ENCODE peak calls at places on chromosomes 13 and 19, in nine cellular contexts. T, I, A, B, V, C, E, S and U are unnamed samples.

GRCh38 chr13:43876366-43876765 is 3.2 kb downstream of the CCDC122 start:
- DNase-seq in T (no peak), I (no peak), A (no peak), B (no peak), V (no peak), C (no peak), E (no peak), S (no peak), U (no peak)

GRCh38 chr13:75446874-75447273 is 35.1 kb downstream of the TBC1D4 start:
- DNase-seq in T (no peak), I (no peak), A (no peak), B (no peak), V (no peak), C (no peak), E (no peak), S (no peak), U (no peak)

GRCh38 chr19:18419195-18419698 is at the start of gene SSBP4:
- DNase-seq in T (peak), I (peak), A (peak), B (no peak), V (peak), C (no peak), E (peak), S (peak), U (no peak)

GRCh38 chr13:96025283-96025682 is 27.9 kb downstream of the UGGT2 start:
- DNase-seq in T (no peak), I (no peak), A (no peak), B (no peak), V (no peak), C (no peak), E (no peak), S (no peak), U (no peak)

GRCh38 chr19:35034588-35035382 is 4.5 kb downstream of the SCN1B start:
- DNase-seq in T (no peak), I (no peak), A (no peak), B (no peak), V (no peak), C (no peak), E (no peak), S (no peak), U (no peak)

GRCh38 chr13:92390217-92390616 is 836.4 kb upstream of the GPC6 start:
- DNase-seq in T (no peak), I (no peak), A (no peak), B (no peak), V (no peak), C (no peak), E (no peak), S (no peak), U (no peak)

GRCh38 chr13:21528616-21529015 is 69.5 kb upstream of the ZDHHC20 start:
- DNase-seq in T (no peak), I (no peak), A (no peak), B (no peak), V (no peak), C (no peak), E (no peak), S (no peak), U (no peak)

GRCh38 chr13:28541966-28542365 is 47.0 kb upstream of the FLT1 start:
- DNase-seq in T (no peak), I (no peak), A (no peak), B (no peak), V (no peak), C (no peak), E (no peak), S (no peak), U (no peak)

GRCh38 chr19:35302446-35302845 is 10.5 kb downstream of the MAG start:
- DNase-seq in T (no peak), I (no peak), A (no peak), B (no peak), V (no peak), C (no peak), E (no peak), S (no peak), U (no peak)

GRCh38 chr13:40764587-40765403 is 6.2 kb downstream of the MRPS31 start:
- DNase-seq in T (no peak), I (no peak), A (no peak), B (no peak), V (no peak), C (no peak), E (no peak), S (peak), U (no peak)

GRCh38 chr13:101695870-101696516 is 243.5 kb downstream of the ITGBL1 start:
- DNase-seq in T (no peak), I (no peak), A (no peak), B (no peak), V (no peak), C (no peak), E (no peak), S (no peak), U (no peak)

GRCh38 chr19:18815673-18816072 is 16.1 kb upstream of the UPF1 start:
- DNase-seq in T (no peak), I (no peak), A (no peak), B (no peak), V (no peak), C (no peak), E (no peak), S (no peak), U (no peak)

GRCh38 chr19:29674374-29675119 is 9.3 kb downstream of the PLEKHF1 start:
- DNase-seq in T (no peak), I (no peak), A (peak), B (peak), V (no peak), C (no peak), E (no peak), S (no peak), U (no peak)

GRCh38 chr19:21314676-21315075 is 14.5 kb downstream of the ZNF708 start:
- DNase-seq in T (no peak), I (no peak), A (no peak), B (no peak), V (no peak), C (no peak), E (no peak), S (no peak), U (no peak)

GRCh38 chr19:12126707-12127106 is 13.4 kb downstream of the ZNF20 start:
- DNase-seq in T (peak), I (no peak), A (no peak), B (no peak), V (peak), C (no peak), E (no peak), S (peak), U (no peak)

GRCh38 chr19:46369817-46370216 is 22.9 kb downstream of the PPP5C start:
- DNase-seq in T (peak), I (no peak), A (no peak), B (no peak), V (no peak), C (no peak), E (no peak), S (peak), U (no peak)

GRCh38 chr13:107124129-107124718 is 556.3 kb upstream of the ARGLU1 start:
- DNase-seq in T (no peak), I (no peak), A (no peak), B (no peak), V (no peak), C (no peak), E (peak), S (no peak), U (no peak)

GRCh38 chr19:13299838-13300237 is 149.6 kb downstream of the IER2 start:
- DNase-seq in T (no peak), I (no peak), A (no peak), B (no peak), V (no peak), C (no peak), E (no peak), S (no peak), U (no peak)

GRCh38 chr19:10293637-10294367 is 4.0 kb downstream of the ICAM5 start:
- DNase-seq in T (no peak), I (no peak), A (no peak), B (no peak), V (no peak), C (no peak), E (no peak), S (no peak), U (no peak)

GRCh38 chr13:49220035-49220855 is at the start of gene MLNR:
- DNase-seq in T (no peak), I (no peak), A (peak), B (no peak), V (peak), C (no peak), E (peak), S (peak), U (no peak)

GRCh38 chr19:35832054-35832453 is 19.4 kb upstream of the PRODH2 start:
- DNase-seq in T (no peak), I (no peak), A (no peak), B (no peak), V (no peak), C (no peak), E (no peak), S (no peak), U (no peak)

GRCh38 chr13:28657784-28658538 is 969 bp upstream of the POMP start:
- DNase-seq in T (no peak), I (no peak), A (no peak), B (no peak), V (no peak), C (no peak), E (peak), S (no peak), U (no peak)

GRCh38 chr19:46294475-46294874 is 2.4 kb upstream of the HIF3A start:
- DNase-seq in T (no peak), I (no peak), A (no peak), B (no peak), V (no peak), C (no peak), E (no peak), S (no peak), U (no peak)

DNA sequence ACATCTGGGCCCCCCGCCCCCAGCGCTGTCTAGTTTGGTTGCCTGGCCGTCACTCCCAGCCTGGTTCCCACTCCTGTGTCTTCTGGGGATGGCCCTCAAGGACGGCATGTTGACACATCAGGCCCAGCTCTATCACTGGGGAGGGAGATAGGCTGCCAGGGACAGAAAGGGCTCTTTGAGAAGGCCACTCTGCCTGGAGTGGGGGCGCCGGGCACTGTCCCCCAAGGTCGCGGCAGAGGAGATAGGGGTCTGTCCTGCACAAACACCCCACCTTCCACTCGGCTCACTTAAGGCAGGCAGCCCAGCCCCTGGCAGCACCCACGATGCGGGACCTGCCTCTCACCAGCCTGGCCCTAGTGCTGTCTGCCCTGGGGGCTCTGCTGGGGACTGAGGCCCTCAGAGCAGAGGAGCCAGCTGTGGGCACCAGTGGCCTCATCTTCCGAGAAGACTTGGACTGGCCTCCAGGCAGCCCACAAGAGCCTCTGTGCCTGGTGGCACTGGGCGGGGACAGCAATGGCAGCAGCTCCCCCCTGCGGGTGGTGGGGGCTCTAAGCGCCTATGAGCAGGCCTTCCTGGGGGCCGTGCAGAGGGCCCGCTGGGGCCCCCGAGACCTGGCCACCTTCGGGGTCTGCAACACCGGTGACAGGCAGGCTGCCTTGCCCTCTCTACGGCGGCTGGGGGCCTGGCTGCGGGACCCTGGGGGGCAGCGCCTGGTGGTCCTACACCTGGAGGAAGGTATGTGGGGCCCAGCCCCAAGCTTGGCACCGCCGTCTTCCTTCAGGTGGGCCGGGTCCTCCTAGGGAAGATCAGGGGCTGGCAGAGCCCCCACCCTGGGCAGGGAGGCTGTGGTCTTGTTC is at the start of gene AMH:
- DNase-seq in T (peak), I (no peak), A (no peak), B (no peak), V (no peak), C (no peak), E (no peak), S (no peak), U (no peak)
- TF ChIP-seq POLR2A in T (no peak), I (no peak), A (no peak), B (no peak), V (no peak), C (no peak), E (no peak), S (no peak), U (no peak)

DNA sequence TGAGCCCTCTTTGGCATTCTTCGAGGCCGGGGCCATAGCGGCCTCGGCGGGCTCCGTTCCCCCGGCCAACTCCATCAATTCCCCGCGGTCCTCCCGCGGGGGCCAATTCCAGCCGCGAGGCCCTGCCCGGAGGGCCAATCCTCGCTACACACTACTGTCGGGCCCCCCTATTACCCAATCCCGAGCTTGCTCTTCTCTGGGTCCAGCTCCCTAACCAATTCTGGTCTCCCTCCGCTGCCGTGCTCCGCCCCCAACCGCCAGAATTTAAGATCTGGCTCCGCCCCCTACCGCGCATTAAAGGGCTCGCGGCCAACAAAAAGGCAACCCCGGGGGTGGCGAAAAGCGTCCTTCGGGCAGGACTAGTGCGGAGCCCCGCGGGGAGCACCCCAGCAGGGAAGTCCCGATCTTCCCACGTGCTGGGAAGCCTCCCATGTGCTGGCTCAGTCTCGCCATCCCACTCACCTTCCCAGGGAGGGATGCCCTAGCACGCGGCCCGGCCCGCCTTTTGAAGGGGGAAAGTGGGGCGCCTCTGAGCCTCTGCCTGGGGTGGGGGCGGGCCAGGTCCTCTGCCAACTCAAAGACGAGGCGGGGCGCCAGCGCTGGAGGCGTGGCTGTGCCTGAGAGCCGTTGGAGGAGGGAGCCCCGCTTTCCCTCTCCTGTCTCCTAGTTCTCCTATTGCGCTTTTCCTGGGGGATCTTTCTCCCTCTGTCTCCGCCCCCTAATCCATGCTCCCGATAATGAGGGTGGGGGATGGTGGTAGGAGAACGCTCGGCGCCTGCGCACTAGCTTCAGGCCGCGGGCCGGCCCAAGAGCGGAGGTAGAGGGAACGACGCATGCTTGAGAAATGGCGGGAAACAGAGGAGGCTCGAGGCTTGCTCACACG is 3.5 kb downstream of the LIPE start:
- DNase-seq in T (peak), I (peak), A (peak), B (peak), V (peak), C (no peak), E (peak), S (peak), U (peak)
- TF ChIP-seq POLR2A in T (peak), I (peak), A (no peak), B (no peak), V (peak), C (no peak), E (no peak), S (peak), U (no peak)

GRCh38 chr19:6238643-6239281 is 41.0 kb downstream of the MLLT1 start:
- DNase-seq in T (no peak), I (no peak), A (peak), B (no peak), V (no peak), C (no peak), E (no peak), S (peak), U (no peak)
- TF ChIP-seq POLR2A in T (no peak), I (no peak), A (no peak), B (no peak), V (no peak), C (no peak), E (no peak), S (no peak), U (no peak)

DNA sequence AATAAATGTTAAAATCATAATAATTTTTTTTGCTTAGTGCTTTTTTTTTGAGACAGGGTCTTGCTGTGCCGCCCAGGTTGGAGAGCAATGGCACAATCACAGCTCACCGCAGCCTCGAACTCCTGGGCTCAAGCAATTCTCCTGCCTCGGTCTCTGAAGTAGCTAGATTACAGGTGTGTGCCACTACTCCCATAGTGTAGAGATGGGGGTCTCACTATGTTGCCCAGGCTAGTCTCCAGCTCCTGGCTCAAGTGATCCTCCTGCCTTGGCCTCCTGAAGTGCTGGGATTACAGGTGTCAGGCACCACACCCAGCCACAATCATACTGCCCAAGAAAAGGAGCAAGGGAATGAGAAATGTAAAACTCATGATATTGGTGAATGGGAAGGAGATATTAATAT is 5.1 kb downstream of the FBL start:
- DNase-seq in T (no peak), I (no peak), A (no peak), B (no peak), V (no peak), C (no peak), E (no peak), S (no peak), U (no peak)
- TF ChIP-seq POLR2A in T (no peak), I (no peak), A (no peak), B (no peak), V (no peak), C (no peak), E (no peak), S (no peak), U (no peak)

GRCh38 chr13:30616927-30617314 is 799 bp upstream of the USPL1 start:
- DNase-seq in T (peak), I (peak), A (no peak), B (peak), V (peak), C (peak), E (peak), S (peak), U (peak)
- TF ChIP-seq POLR2A in T (peak), I (no peak), A (peak), B (peak), V (peak), C (no peak), E (peak), S (peak), U (peak)

DNA sequence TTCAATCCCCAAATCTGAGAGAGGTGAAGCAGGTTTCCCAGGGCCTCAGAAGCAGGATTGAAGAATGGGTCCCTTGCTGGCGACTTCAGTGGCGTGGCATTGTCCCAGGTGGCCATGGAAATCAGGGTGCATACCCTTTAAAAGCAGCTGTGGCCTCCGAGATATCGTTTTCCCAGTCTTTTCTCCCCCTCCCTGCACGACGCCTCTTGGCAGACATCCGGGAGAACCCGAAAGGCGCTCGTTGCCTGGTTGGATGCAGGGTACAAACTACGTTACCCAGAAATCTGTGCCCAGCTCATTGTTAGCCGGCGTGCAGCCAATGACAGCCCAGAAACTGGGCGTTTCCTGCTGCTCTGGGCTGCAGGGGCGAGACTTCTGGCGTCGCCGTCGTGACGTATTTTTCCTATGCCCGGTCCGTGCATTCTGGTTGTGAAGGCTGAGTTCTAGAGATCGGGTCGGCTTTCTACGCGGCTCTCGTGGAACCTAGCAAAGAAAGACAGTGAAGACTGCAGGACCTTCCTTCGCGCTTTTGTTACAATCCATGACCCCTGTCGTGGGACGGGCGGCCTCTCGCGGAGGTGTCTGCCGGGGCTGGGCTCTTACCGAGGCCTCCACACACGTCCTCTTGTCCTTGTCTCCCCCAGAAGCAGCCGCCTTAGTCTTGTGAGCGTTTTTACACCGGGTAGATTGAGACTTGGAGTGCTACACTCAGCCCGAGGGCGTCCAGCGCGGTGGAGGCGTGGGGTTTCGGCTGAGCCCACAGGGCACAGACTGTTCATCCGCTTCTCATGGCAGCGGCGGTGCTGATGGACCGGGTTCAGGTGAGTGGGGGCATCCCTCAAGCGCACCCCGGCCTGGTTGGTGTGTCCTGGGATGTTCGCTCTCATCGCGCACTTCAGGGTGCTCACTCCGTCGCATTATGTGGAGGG is at the start of gene ZNF304:
- DNase-seq in T (peak), I (peak), A (peak), B (peak), V (peak), C (peak), E (peak), S (peak), U (peak)
- TF ChIP-seq POLR2A in T (no peak), I (peak), A (no peak), B (no peak), V (peak), C (no peak), E (no peak), S (peak), U (peak)

DNA sequence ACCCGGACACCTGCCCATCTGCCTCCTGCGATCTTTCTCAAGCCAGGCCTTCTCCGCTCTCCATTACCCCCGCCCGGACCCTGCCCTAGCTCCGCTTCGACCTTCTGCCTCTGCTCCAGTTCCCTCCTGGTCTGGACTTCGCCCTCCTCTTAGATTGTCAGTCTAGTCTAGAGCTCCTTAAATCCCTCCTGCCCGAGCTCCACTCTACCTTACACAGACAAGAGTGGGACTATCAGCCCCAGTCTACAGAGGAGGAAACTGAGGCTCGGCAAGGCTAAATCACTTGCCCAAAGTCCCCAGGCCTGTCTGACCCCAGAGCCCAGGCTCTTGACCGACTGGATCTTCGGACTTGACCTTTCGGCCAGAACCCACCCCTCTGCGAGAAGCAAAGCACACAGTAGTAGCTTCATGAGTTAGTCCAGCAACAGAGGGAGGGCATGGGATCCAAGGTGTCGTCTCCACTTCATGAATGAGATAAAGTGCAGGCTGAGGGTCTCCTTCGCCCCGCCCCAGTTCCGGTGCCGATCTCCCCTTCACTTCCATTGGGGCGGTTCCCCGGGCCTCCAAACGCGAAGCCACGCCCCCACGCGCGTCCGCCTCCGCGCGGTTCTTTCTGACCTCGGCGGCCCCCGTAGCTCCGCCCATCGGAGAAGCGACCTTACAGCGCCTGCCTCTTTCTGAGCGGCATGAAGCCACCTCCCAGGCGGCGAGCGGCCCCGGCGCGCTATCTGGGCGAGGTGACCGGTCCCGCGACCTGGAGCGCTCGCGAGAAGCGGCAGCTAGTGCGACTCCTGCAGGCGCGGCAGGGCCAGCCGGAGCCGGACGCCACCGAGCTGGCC is at the start of gene SNAPC2:
- DNase-seq in T (peak), I (peak), A (peak), B (peak), V (peak), C (peak), E (peak), S (peak), U (peak)
- TF ChIP-seq POLR2A in T (no peak), I (peak), A (no peak), B (no peak), V (peak), C (no peak), E (peak), S (peak), U (peak)